ENCODE peak calls at places on chromosomes 4 and X, in five cellular contexts. A is psoas muscle; I is uterus; Z is CD8-positive, alpha-beta memory T cell; V is cardiac muscle cell. K is an unnamed sample. For H3K36me3, the result is how much of the 10 kb centered on the place peaks cover.

GRCh38 chr4:10157478-10158354 is 41.1 kb upstream of the WDR1 start:
- DNase-seq in A (no peak), I (peak), Z (peak), V (peak), K (no peak)

GRCh38 chrX:12076046-12076445 is 62.2 kb upstream of the FRMPD4 start:
- DNase-seq in A (no peak), I (no peak), Z (no peak), V (peak), K (no peak)

GRCh38 chr4:80266902-80267380 is 477 bp downstream of the FGF5 start:
- DNase-seq in A (no peak), I (peak), Z (no peak), V (peak), K (no peak)

GRCh38 chr4:94506822-94507221 is 55.1 kb downstream of the PDLIM5 start:
- DNase-seq in A (no peak), I (no peak), Z (no peak), V (no peak), K (no peak)

GRCh38 chrX:39204945-39205344 is 403.7 kb downstream of the MID1IP1 start:
- DNase-seq in A (no peak), I (no peak), Z (no peak), V (no peak), K (no peak)

GRCh38 chrX:119505945-119506344 is 37.7 kb downstream of the SLC25A5 start:
- DNase-seq in A (no peak), I (no peak), Z (no peak), V (no peak), K (no peak)

GRCh38 chrX:119230850-119231249 is 5.2 kb upstream of the PGRMC1 start:
- DNase-seq in A (no peak), I (no peak), Z (no peak), V (peak), K (no peak)

GRCh38 chrX:132853040-132853439 is 105.4 kb downstream of the HS6ST2 start:
- DNase-seq in A (no peak), I (no peak), Z (no peak), V (peak), K (no peak)

GRCh38 chr4:156255205-156255604 is 301.5 kb upstream of the CTSO start:
- DNase-seq in A (no peak), I (no peak), Z (no peak), V (no peak), K (no peak)

GRCh38 chrX:16843208-16843909 is 26.8 kb downstream of the RBBP7 start:
- DNase-seq in A (no peak), I (no peak), Z (no peak), V (no peak), K (no peak)
- H3K36me3 ChIP-seq in A (half or more), I (under half), Z (under half), V (half or more), K (under half)

GRCh38 chr4:145884775-145885174 is 53.8 kb downstream of the ZNF827 start:
- DNase-seq in A (no peak), I (no peak), Z (no peak), V (no peak), K (no peak)
- H3K36me3 ChIP-seq in A (under half), I (under half), Z (under half), V (under half), K (under half)

GRCh38 chrX:47168495-47169073 is 23.6 kb downstream of the RBM10 start:
- DNase-seq in A (no peak), I (peak), Z (no peak), V (no peak), K (no peak)
- H3K36me3 ChIP-seq in A (under half), I (under half), Z (under half), V (under half), K (under half)

GRCh38 chr4:39308576-39308975 is 57.6 kb downstream of the RFC1 start:
- DNase-seq in A (no peak), I (peak), Z (no peak), V (no peak), K (no peak)

GRCh38 chr4:39312821-39313220 is 53.3 kb downstream of the RFC1 start:
- DNase-seq in A (no peak), I (no peak), Z (no peak), V (no peak), K (no peak)
- H3K36me3 ChIP-seq in A (half or more), I (under half), Z (under half), V (under half), K (under half)

GRCh38 chr4:3148926-3149325 is 74.4 kb downstream of the HTT start:
- DNase-seq in A (no peak), I (no peak), Z (no peak), V (no peak), K (no peak)

GRCh38 chr4:3145251-3145908 is 70.9 kb downstream of the HTT start:
- DNase-seq in A (no peak), I (no peak), Z (no peak), V (peak), K (no peak)
- H3K36me3 ChIP-seq in A (half or more), I (under half), Z (under half), V (under half), K (under half)

DNA sequence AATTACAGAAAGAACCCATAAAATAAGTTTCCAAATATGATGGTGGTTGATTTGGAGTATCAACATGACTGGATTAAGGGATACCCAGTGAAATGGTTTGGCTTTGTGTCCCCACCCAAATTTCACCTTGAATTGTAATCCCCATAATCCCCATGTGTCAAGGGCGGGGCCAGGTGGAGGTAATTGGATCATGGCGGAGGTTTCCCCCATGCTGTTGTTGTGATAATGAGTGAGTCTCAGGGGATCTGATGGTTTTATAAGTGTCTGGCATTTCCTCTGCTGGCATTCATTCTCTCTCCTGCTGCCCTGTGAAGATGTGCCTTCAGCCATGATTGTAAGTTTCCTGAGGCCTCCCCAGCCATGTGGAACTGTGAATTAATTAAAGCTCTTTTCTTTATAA is 39.1 kb downstream of the WDFY3 start:
- DNase-seq in A (no peak), I (no peak), Z (no peak), V (no peak), K (no peak)
- H3K36me3 ChIP-seq in A (under half), I (under half), Z (under half), V (under half), K (under half)